ENCODE peak calls at places on chromosomes 11 and 22, in nine cellular contexts. T, E, N, K, P, D, Q, A and I are unnamed samples.

GRCh38 chr11:65606876-65607613 is 7.0 kb downstream of the MAP3K11 start:
- DNase-seq in T (no peak), E (no peak), N (no peak), K (peak), P (peak), D (no peak), Q (peak), A (peak), I (no peak)

GRCh38 chr11:25667871-25668270 is 664.1 kb upstream of the ANO3 start:
- DNase-seq in T (no peak), E (no peak), N (no peak), K (no peak), P (no peak), D (no peak), Q (no peak), A (no peak), I (no peak)

GRCh38 chr11:16336721-16337120 is 19.6 kb downstream of the SOX6 start:
- DNase-seq in T (no peak), E (no peak), N (no peak), K (no peak), P (no peak), D (no peak), Q (no peak), A (no peak), I (no peak)

GRCh38 chr11:130839950-130840666 is 76.2 kb downstream of the SNX19 start:
- DNase-seq in T (no peak), E (no peak), N (no peak), K (no peak), P (no peak), D (no peak), Q (no peak), A (no peak), I (no peak)

GRCh38 chr22:39556970-39557811 is 13.4 kb upstream of the CACNA1I start:
- DNase-seq in T (peak), E (no peak), N (no peak), K (no peak), P (no peak), D (peak), Q (no peak), A (no peak), I (no peak)

GRCh38 chr22:40805699-40806203 is 13.4 kb downstream of the SLC25A17 start:
- DNase-seq in T (no peak), E (no peak), N (no peak), K (no peak), P (no peak), D (no peak), Q (no peak), A (no peak), I (no peak)

GRCh38 chr11:117703209-117703608 is 93.8 kb downstream of the DSCAML1 start:
- DNase-seq in T (peak), E (no peak), N (no peak), K (no peak), P (no peak), D (no peak), Q (peak), A (no peak), I (no peak)

GRCh38 chr11:102118937-102119336 is 8.7 kb downstream of the YAP1 start:
- DNase-seq in T (peak), E (no peak), N (no peak), K (no peak), P (no peak), D (no peak), Q (no peak), A (no peak), I (no peak)

GRCh38 chr22:24188705-24189248 is 7.5 kb downstream of the SUSD2 start:
- DNase-seq in T (no peak), E (no peak), N (no peak), K (no peak), P (no peak), D (no peak), Q (no peak), A (no peak), I (no peak)

GRCh38 chr22:40237241-40237640 is 59.5 kb downstream of the TNRC6B start:
- DNase-seq in T (no peak), E (no peak), N (no peak), K (no peak), P (no peak), D (no peak), Q (no peak), A (no peak), I (no peak)

GRCh38 chr11:113372317-113372716 is 15.3 kb upstream of the ANKK1 start:
- DNase-seq in T (no peak), E (no peak), N (no peak), K (no peak), P (no peak), D (no peak), Q (no peak), A (no peak), I (no peak)

GRCh38 chr11:67266424-67267187 is at the start of gene GRK2:
- DNase-seq in T (peak), E (no peak), N (no peak), K (no peak), P (no peak), D (peak), Q (peak), A (no peak), I (no peak)